ENCODE peak calls at places on chromosome 19, in eight cellular contexts. Z is psoas muscle; I is CD8-positive, alpha-beta memory T cell; C is uterus; Q is ACHN; B is cerebellum; U is stimulated activated naive B cell treated with anti-CD40 and anti-IgM and Interleukin-4, amounts not matched to agents 10 μg/mL and 1 μg/mL and 100 μg/mL, for 72 hours; R is nucleus accumbens. G is an unnamed sample.

GRCh38 chr19:3516675-3517207 is 10.6 kb downstream of the FZR1 start:
- DNase-seq in Z (no peak), I (peak), C (no peak), Q (no peak), B (no peak), U (peak), R (peak), G (no peak)

GRCh38 chr19:49415102-49415809 is 8.0 kb downstream of the PTH2 start:
- DNase-seq in Z (no peak), I (no peak), C (no peak), Q (no peak), B (no peak), U (peak), R (no peak), G (no peak)

GRCh38 chr19:35868172-35868822 is at the start of gene APLP1:
- DNase-seq in Z (peak), I (peak), C (peak), Q (peak), B (peak), U (no peak), R (peak), G (no peak)

GRCh38 chr19:3276341-3276799 is 51.9 kb downstream of the CELF5 start:
- DNase-seq in Z (no peak), I (no peak), C (no peak), Q (no peak), B (no peak), U (peak), R (no peak), G (no peak)

GRCh38 chr19:34639491-34640085 is 37.4 kb downstream of the SCGB2B2 start:
- DNase-seq in Z (no peak), I (peak), C (no peak), Q (peak), B (peak), U (peak), R (no peak), G (peak)

GRCh38 chr19:40433391-40434216 is 7.8 kb upstream of the SERTAD1 start:
- DNase-seq in Z (peak), I (peak), C (peak), Q (peak), B (peak), U (peak), R (peak), G (peak)

GRCh38 chr19:15776264-15776663 is 11.2 kb upstream of the OR10H5 start:
- DNase-seq in Z (no peak), I (no peak), C (no peak), Q (no peak), B (no peak), U (no peak), R (no peak), G (no peak)

GRCh38 chr19:49700563-49700962 is 9.6 kb downstream of the CPT1C start:
- DNase-seq in Z (no peak), I (no peak), C (no peak), Q (no peak), B (no peak), U (no peak), R (no peak), G (no peak)

GRCh38 chr19:33064117-33064777 is 441 bp downstream of the RHPN2 start:
- DNase-seq in Z (no peak), I (peak), C (no peak), Q (peak), B (peak), U (peak), R (no peak), G (no peak)

GRCh38 chr19:35265126-35265995 is 3.4 kb upstream of the USF2 start:
- DNase-seq in Z (peak), I (no peak), C (peak), Q (no peak), B (no peak), U (no peak), R (no peak), G (no peak)

GRCh38 chr19:44746946-44747738 is 1.4 kb upstream of the BCL3 start:
- DNase-seq in Z (peak), I (peak), C (peak), Q (peak), B (peak), U (peak), R (peak), G (no peak)

GRCh38 chr19:38164526-38164925 is 59.5 kb downstream of the DPF1 start:
- DNase-seq in Z (no peak), I (no peak), C (no peak), Q (no peak), B (no peak), U (no peak), R (no peak), G (no peak)

GRCh38 chr19:48991011-48991609 is 2.0 kb downstream of the GYS1 start:
- DNase-seq in Z (no peak), I (no peak), C (no peak), Q (no peak), B (no peak), U (no peak), R (no peak), G (no peak)

GRCh38 chr19:10706990-10707389 is 5.8 kb downstream of the QTRT1 start:
- DNase-seq in Z (no peak), I (no peak), C (no peak), Q (no peak), B (no peak), U (no peak), R (no peak), G (no peak)

GRCh38 chr19:9836021-9836420 is 903 bp downstream of the PIN1 start:
- DNase-seq in Z (no peak), I (no peak), C (no peak), Q (peak), B (no peak), U (no peak), R (no peak), G (peak)

GRCh38 chr19:2253106-2254051 is 2.8 kb downstream of the JSRP1 start:
- DNase-seq in Z (no peak), I (peak), C (no peak), Q (no peak), B (no peak), U (no peak), R (no peak), G (no peak)

GRCh38 chr19:2289714-2290435 is 7.9 kb upstream of the PEAK3 start:
- DNase-seq in Z (no peak), I (peak), C (no peak), Q (no peak), B (no peak), U (peak), R (no peak), G (no peak)

GRCh38 chr19:31350693-31351211 is 1.5 kb upstream of the TSHZ3 start:
- DNase-seq in Z (peak), I (peak), C (peak), Q (peak), B (peak), U (no peak), R (peak), G (no peak)

GRCh38 chr19:51489113-51489512 is 10.8 kb downstream of the CEACAM18 start:
- DNase-seq in Z (no peak), I (no peak), C (no peak), Q (no peak), B (no peak), U (no peak), R (no peak), G (no peak)

GRCh38 chr19:45103200-45103624 is 10.2 kb downstream of the PPP1R37 start:
- DNase-seq in Z (no peak), I (peak), C (no peak), Q (no peak), B (no peak), U (no peak), R (peak), G (no peak)

GRCh38 chr19:32199501-32200040 is 145.8 kb upstream of the ZNF507 start:
- DNase-seq in Z (no peak), I (no peak), C (no peak), Q (no peak), B (no peak), U (no peak), R (no peak), G (no peak)

GRCh38 chr19:5949792-5950305 is 28.1 kb downstream of the RANBP3 start:
- DNase-seq in Z (no peak), I (peak), C (no peak), Q (no peak), B (no peak), U (no peak), R (peak), G (no peak)

GRCh38 chr19:7743425-7743841 is 3.9 kb downstream of the CD209 start:
- DNase-seq in Z (no peak), I (no peak), C (no peak), Q (no peak), B (no peak), U (peak), R (no peak), G (no peak)

GRCh38 chr19:51148571-51148970 is 6.5 kb downstream of the SIGLEC7 start:
- DNase-seq in Z (no peak), I (no peak), C (no peak), Q (no peak), B (no peak), U (no peak), R (no peak), G (no peak)

GRCh38 chr19:609001-609340 is 19.3 kb downstream of the HCN2 start:
- DNase-seq in Z (peak), I (no peak), C (no peak), Q (no peak), B (no peak), U (no peak), R (peak), G (no peak)

GRCh38 chr19:17788632-17789031 is 6.3 kb upstream of the B3GNT3 start:
- DNase-seq in Z (no peak), I (no peak), C (no peak), Q (no peak), B (no peak), U (no peak), R (no peak), G (no peak)

GRCh38 chr19:58393725-58394033 is 1.8 kb upstream of the RNF225 start:
- DNase-seq in Z (no peak), I (no peak), C (no peak), Q (no peak), B (no peak), U (no peak), R (no peak), G (no peak)

GRCh38 chr19:44988896-44989563 is 12.2 kb upstream of the RELB start:
- DNase-seq in Z (peak), I (peak), C (peak), Q (peak), B (peak), U (peak), R (no peak), G (peak)

GRCh38 chr19:48448563-48448962 is 2.8 kb downstream of the GRWD1 start:
- DNase-seq in Z (no peak), I (no peak), C (no peak), Q (no peak), B (no peak), U (no peak), R (no peak), G (no peak)

GRCh38 chr19:49333426-49334288 is 1.5 kb upstream of the CD37 start:
- DNase-seq in Z (no peak), I (peak), C (no peak), Q (no peak), B (no peak), U (peak), R (no peak), G (no peak)

GRCh38 chr19:50894478-50895356 is 16.5 kb downstream of the KLK4 start:
- DNase-seq in Z (no peak), I (no peak), C (no peak), Q (no peak), B (no peak), U (no peak), R (no peak), G (no peak)

GRCh38 chr19:55387736-55388497 is 2.2 kb downstream of the RPL28 start:
- DNase-seq in Z (no peak), I (no peak), C (no peak), Q (no peak), B (no peak), U (no peak), R (no peak), G (no peak)

GRCh38 chr19:592101-592500 is 2.4 kb downstream of the HCN2 start:
- DNase-seq in Z (no peak), I (no peak), C (no peak), Q (no peak), B (no peak), U (no peak), R (no peak), G (no peak)

GRCh38 chr19:35375505-35376307 is 4.8 kb downstream of the GPR42 start:
- DNase-seq in Z (no peak), I (no peak), C (no peak), Q (no peak), B (no peak), U (no peak), R (no peak), G (no peak)